ENCODE peak calls at places on chromosomes 2 and 18, in five cellular contexts. M, D, H, S and Z are unnamed samples.

GRCh38 chr2:10579441-10580169 is 110.2 kb downstream of the NOL10 start:
- DNase-seq in D (no peak), S (no peak), H (no peak), M (no peak), Z (no peak)

GRCh38 chr2:227802882-227803281 is 10.8 kb upstream of the CCL20 start:
- DNase-seq in M (no peak), H (no peak), D (no peak), S (no peak), Z (no peak)

GRCh38 chr18:30094556-30094955 is 948.0 kb downstream of the DSC3 start:
- DNase-seq in D (peak), H (no peak), M (no peak), S (no peak), Z (no peak)

GRCh38 chr2:72000110-72000509 is 147.6 kb downstream of the CYP26B1 start:
- DNase-seq in M (peak), H (no peak), S (no peak), D (no peak), Z (no peak)

GRCh38 chr18:56001576-56001975 is 413.6 kb upstream of the TCF4 start:
- DNase-seq in M (no peak), D (peak), S (no peak), H (no peak), Z (no peak)

GRCh38 chr2:212384027-212384426 is 154.6 kb downstream of the ERBB4 start:
- DNase-seq in S (no peak), H (no peak), M (no peak), D (no peak), Z (no peak)

GRCh38 chr2:43480874-43481273 is 115.0 kb downstream of the THADA start:
- DNase-seq in H (no peak), D (no peak), M (no peak), S (no peak), Z (no peak)

GRCh38 chr2:15980605-15981098 is 40.3 kb downstream of the MYCN start:
- DNase-seq in D (no peak), S (peak), H (no peak), M (peak), Z (peak)

GRCh38 chr2:86622878-86623548 is 652 bp downstream of the RNF103 start:
- DNase-seq in M (no peak), H (peak), S (no peak), D (no peak), Z (peak)

GRCh38 chr2:197247083-197247482 is 63.5 kb downstream of the ANKRD44 start:
- DNase-seq in D (no peak), H (no peak), M (no peak), S (no peak), Z (no peak)

GRCh38 chr2:56209701-56210100 is 25.9 kb downstream of the CCDC85A start:
- DNase-seq in H (no peak), M (no peak), S (no peak), D (no peak), Z (peak)

GRCh38 chr2:172094319-172095145 is 8.2 kb downstream of the DLX2 start:
- DNase-seq in S (no peak), M (no peak), H (peak), D (no peak), Z (no peak)

GRCh38 chr2:143936758-143937562 is 583.0 kb downstream of the ZEB2 start:
- DNase-seq in S (peak), H (peak), M (peak), D (peak), Z (no peak)

GRCh38 chr2:233801357-233802131 is 23.4 kb downstream of the MROH2A start:
- DNase-seq in H (no peak), M (no peak), D (no peak), S (no peak), Z (no peak)

GRCh38 chr2:241273552-241273988 is 41.9 kb downstream of the HDLBP start:
- DNase-seq in D (peak), S (no peak), H (no peak), M (peak), Z (no peak)

GRCh38 chr2:9830685-9831410 is 12.4 kb upstream of the TAF1B start:
- DNase-seq in M (no peak), D (peak), H (no peak), S (no peak), Z (peak)

GRCh38 chr2:186639939-186640338 is 50.1 kb downstream of the ITGAV start:
- DNase-seq in S (no peak), M (no peak), H (no peak), D (no peak), Z (no peak)

GRCh38 chr2:24597181-24597870 is 106.3 kb downstream of the NCOA1 start:
- DNase-seq in D (no peak), H (no peak), M (no peak), S (no peak), Z (peak)

GRCh38 chr2:223051580-223052375 is at the start of gene KCNE4:
- DNase-seq in H (no peak), S (no peak), M (no peak), D (peak), Z (no peak)

GRCh38 chr2:86298411-86299390 is 38.7 kb downstream of the REEP1 start:
- DNase-seq in H (no peak), D (no peak), S (no peak), M (no peak), Z (no peak)

GRCh38 chr2:16154501-16155280 is 214.3 kb downstream of the MYCN start:
- DNase-seq in D (no peak), M (no peak), S (no peak), H (no peak), Z (no peak)

GRCh38 chr2:26462511-26463251 is 15.2 kb downstream of the OTOF start:
- DNase-seq in D (peak), H (peak), S (peak), M (peak), Z (peak)

GRCh38 chr2:207337234-207338219 is 171.8 kb upstream of the KLF7 start:
- DNase-seq in H (no peak), D (peak), S (no peak), M (no peak), Z (peak)

GRCh38 chr2:75294362-75294761 is 95.0 kb upstream of the TACR1 start:
- DNase-seq in M (no peak), H (no peak), D (no peak), S (no peak), Z (no peak)

GRCh38 chr2:20520128-20520527 is 73.3 kb downstream of the RHOB start:
- DNase-seq in D (no peak), H (no peak), M (no peak), S (no peak), Z (no peak)

GRCh38 chr18:76620326-76620813 is 125.3 kb upstream of the ZNF516 start:
- DNase-seq in D (peak), H (peak), S (no peak), M (peak), Z (peak)

GRCh38 chr2:10274376-10274775 is 28.3 kb upstream of the HPCAL1 start:
- DNase-seq in H (no peak), M (no peak), S (no peak), D (no peak), Z (no peak)

GRCh38 chr2:41394541-41394940 is 653.3 kb upstream of the PKDCC start:
- DNase-seq in H (no peak), S (no peak), D (no peak), M (no peak), Z (no peak)

GRCh38 chr2:44450806-44451205 is 89.1 kb downstream of the CAMKMT start:
- DNase-seq in M (no peak), D (no peak), S (no peak), H (no peak), Z (no peak)

GRCh38 chr2:44310287-44310686 is 35.0 kb downstream of the SLC3A1 start:
- DNase-seq in S (no peak), D (peak), M (no peak), H (no peak), Z (no peak)

GRCh38 chr2:69046221-69046662 is 33.3 kb downstream of the ANTXR1 start:
- DNase-seq in M (no peak), S (no peak), D (peak), H (no peak), Z (no peak)

GRCh38 chr2:66340521-66340920 is 94.4 kb upstream of the MEIS1 start:
- DNase-seq in H (no peak), S (no peak), D (no peak), M (no peak), Z (peak)

GRCh38 chr2:121199281-121200010 is 85.6 kb downstream of the TFCP2L1 start:
- DNase-seq in S (no peak), D (no peak), H (no peak), M (no peak), Z (no peak)

DNA sequence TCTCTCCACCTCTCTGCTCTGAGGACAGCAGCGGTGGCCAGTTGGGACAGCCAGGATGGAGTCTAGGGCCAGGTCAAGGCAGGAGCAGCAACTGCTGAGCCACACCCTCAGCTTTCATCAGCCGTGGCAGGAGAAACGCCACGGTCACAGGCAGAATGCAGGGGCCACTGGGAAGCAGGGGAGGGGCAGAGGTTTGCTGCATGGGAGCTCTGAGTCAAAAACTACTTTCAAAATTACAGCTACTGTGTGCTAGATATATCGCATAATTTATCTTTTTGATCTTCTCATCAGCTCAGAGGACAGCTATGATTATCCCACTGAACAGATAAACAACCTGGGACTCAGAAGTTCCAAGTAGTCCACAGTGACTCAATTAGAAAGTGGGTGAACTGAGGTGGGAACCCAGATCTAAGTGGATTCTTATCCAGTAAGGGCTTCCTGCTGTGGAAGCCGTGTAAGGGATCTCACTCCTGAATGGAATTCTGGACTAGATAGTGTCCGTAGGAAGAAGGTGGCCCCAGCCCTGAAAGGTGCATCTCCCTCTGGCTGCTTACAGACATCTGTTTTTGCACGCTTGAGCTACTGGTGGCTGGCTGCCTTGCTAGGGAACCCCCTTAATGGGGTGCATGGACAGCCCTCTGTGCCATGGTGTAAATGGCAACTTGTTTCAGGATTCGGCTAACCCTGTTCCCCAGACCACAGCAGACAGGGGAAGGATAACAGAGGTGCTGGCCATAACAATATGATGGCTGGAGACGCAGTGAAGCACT is 194.6 kb upstream of the SMAD2 start:
- DNase-seq in M (no peak), H (no peak), D (no peak), S (no peak), Z (no peak)
- H2BK12ac ChIP-seq in M (no peak), H (no peak), D (no peak), S (peak), Z (no peak)

GRCh38 chr18:35326695-35327387 is 17.4 kb downstream of the ZNF24 start:
- DNase-seq in D (no peak), S (no peak), M (no peak), H (no peak), Z (peak)
- H3K4me2 ChIP-seq in D (no peak), S (no peak), M (no peak), H (no peak), Z (no peak)

GRCh38 chr2:218328294-218328693 is 28.4 kb upstream of the CATIP start:
- DNase-seq in H (no peak), S (no peak), D (no peak), M (no peak), Z (no peak)
- H2BK12ac ChIP-seq in H (no peak), S (no peak), D (no peak), M (no peak), Z (no peak)

GRCh38 chr2:178075006-178075326 is 2.4 kb upstream of the PDE11A start:
- DNase-seq in H (no peak), M (no peak), S (no peak), D (no peak), Z (no peak)
- H3K4me2 ChIP-seq in H (no peak), M (no peak), S (no peak), D (no peak), Z (no peak)

DNA sequence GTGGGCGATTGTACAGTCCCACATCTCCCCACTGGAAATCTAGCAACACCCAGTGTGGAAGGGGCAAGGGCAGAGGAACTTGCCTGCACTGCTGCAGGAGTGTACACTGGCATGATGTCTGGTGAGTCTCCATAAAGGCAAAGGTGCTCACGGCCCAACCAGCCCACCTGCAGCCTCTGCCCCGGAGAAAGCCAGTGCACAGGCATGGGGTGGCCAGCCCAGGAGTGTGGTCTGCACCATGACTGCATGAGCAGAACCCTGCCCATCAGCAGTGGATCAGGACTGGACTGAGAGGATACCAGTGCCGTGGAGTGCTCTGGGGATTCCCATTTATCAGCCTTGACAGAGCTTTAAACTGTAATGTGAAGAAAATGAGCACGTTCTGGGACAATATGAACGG is 342.6 kb upstream of the HS6ST1 start:
- DNase-seq in H (no peak), S (no peak), M (no peak), D (no peak), Z (no peak)
- H2BK12ac ChIP-seq in H (peak), S (no peak), M (no peak), D (no peak), Z (peak)

GRCh38 chr2:70301344-70302194 is at the start of gene FAM136A:
- DNase-seq in D (peak), M (peak), H (peak), S (peak), Z (peak)
- H3K4me2 ChIP-seq in D (peak), M (peak), H (peak), S (peak), Z (peak)

GRCh38 chr2:111519074-111519473 is 364.9 kb downstream of the ANAPC1 start:
- DNase-seq in S (no peak), M (no peak), D (no peak), H (no peak), Z (no peak)
- H2BK12ac ChIP-seq in S (no peak), M (no peak), D (peak), H (no peak), Z (no peak)